ENCODE peak calls at places on chromosomes 4 and X, in eight cellular contexts. N is right lobe of liver; U is hepatocyte; V is activated B cell treated with CpG ODN at 0.5 μM for 24 hours; S is breast epithelium; W is coronary artery; F is CD8-positive, alpha-beta T cell; X is HFFc6. D is an unnamed sample.

GRCh38 chr4:68361146-68361589 is 11.3 kb upstream of the YTHDC1 start:
- DNase-seq in S (no peak), W (no peak), X (peak), V (no peak), U (peak), F (no peak), N (no peak), D (no peak)

GRCh38 chr4:76896731-76897521 is 1.0 kb downstream of the SOWAHB start:
- DNase-seq in F (peak), X (no peak), N (peak), U (peak), S (peak), V (peak), W (no peak), D (no peak)

GRCh38 chr4:85741421-85741820 is 266.5 kb downstream of the ARHGAP24 start:
- DNase-seq in X (no peak), W (no peak), F (no peak), V (no peak), N (no peak), S (no peak), U (no peak), D (no peak)

GRCh38 chr4:97457253-97457652 is 686.0 kb downstream of the STPG2 start:
- DNase-seq in N (no peak), X (no peak), W (no peak), V (no peak), S (no peak), U (no peak), F (no peak), D (no peak)

GRCh38 chr4:148200960-148201359 is 241.3 kb downstream of the NR3C2 start:
- DNase-seq in W (no peak), F (no peak), N (no peak), X (no peak), V (no peak), U (no peak), S (no peak), D (no peak)

GRCh38 chrX:78527263-78527662 is 131.9 kb downstream of the RTL3 start:
- DNase-seq in S (no peak), N (no peak), F (no peak), V (no peak), X (peak), U (no peak), W (no peak), D (no peak)

GRCh38 chr4:184769285-184769825 is 35.5 kb upstream of the CENPU start:
- DNase-seq in U (no peak), W (no peak), S (no peak), F (no peak), X (no peak), V (no peak), N (no peak), D (no peak)

GRCh38 chrX:136202889-136203288 is 48.3 kb downstream of the MAP7D3 start:
- DNase-seq in U (no peak), V (no peak), S (no peak), X (peak), W (no peak), F (no peak), N (no peak), D (no peak)

GRCh38 chr4:53015681-53016080 is 153.6 kb downstream of the RASL11B start:
- DNase-seq in N (no peak), F (no peak), V (no peak), S (no peak), W (no peak), U (peak), X (peak), D (no peak)

GRCh38 chrX:9378980-9379696 is 85.7 kb upstream of the TBL1X start:
- DNase-seq in S (no peak), U (no peak), W (no peak), X (peak), N (no peak), F (no peak), V (no peak), D (no peak)

GRCh38 chr4:57193996-57194675 is 84.0 kb upstream of the IGFBP7 start:
- DNase-seq in X (no peak), F (no peak), U (no peak), S (no peak), N (no peak), W (no peak), V (no peak), D (no peak)

GRCh38 chrX:100356497-100356896 is 53.6 kb downstream of the PCDH19 start:
- DNase-seq in X (no peak), V (no peak), N (no peak), W (no peak), F (no peak), U (no peak), S (no peak), D (no peak)

GRCh38 chr4:80831383-80832361 is 198.8 kb upstream of the BMP3 start:
- DNase-seq in F (no peak), N (no peak), X (peak), W (no peak), S (no peak), V (no peak), U (no peak), D (no peak)

GRCh38 chrX:39592776-39593175 is 505.0 kb downstream of the BCOR start:
- DNase-seq in X (no peak), V (no peak), W (no peak), S (no peak), U (no peak), F (no peak), N (no peak), D (no peak)

GRCh38 chrX:45497290-45497689 is 296.6 kb upstream of the DIPK2B start:
- DNase-seq in X (peak), U (no peak), V (no peak), S (no peak), W (no peak), N (no peak), F (no peak), D (no peak)

GRCh38 chrX:54178100-54178940 is 4.7 kb downstream of the FAM120C start:
- DNase-seq in X (peak), V (no peak), U (no peak), W (no peak), F (no peak), S (no peak), N (no peak), D (no peak)

GRCh38 chr4:124025423-124025822 is 628.8 kb downstream of the SPRY1 start:
- DNase-seq in X (no peak), S (no peak), U (no peak), V (no peak), W (no peak), N (no peak), F (no peak), D (no peak)

GRCh38 chr4:32778025-32778424 is 2057.9 kb downstream of the PCDH7 start:
- DNase-seq in N (no peak), X (no peak), V (no peak), U (no peak), S (no peak), W (no peak), F (no peak), D (no peak)

GRCh38 chr4:32776435-32777203 is 2056.4 kb downstream of the PCDH7 start:
- DNase-seq in N (no peak), S (no peak), F (no peak), U (no peak), W (no peak), X (no peak), V (no peak), D (no peak)

GRCh38 chr4:32778938-32779337 is 2058.8 kb downstream of the PCDH7 start:
- DNase-seq in X (no peak), W (no peak), S (no peak), V (no peak), N (no peak), U (no peak), F (no peak), D (no peak)

DNA sequence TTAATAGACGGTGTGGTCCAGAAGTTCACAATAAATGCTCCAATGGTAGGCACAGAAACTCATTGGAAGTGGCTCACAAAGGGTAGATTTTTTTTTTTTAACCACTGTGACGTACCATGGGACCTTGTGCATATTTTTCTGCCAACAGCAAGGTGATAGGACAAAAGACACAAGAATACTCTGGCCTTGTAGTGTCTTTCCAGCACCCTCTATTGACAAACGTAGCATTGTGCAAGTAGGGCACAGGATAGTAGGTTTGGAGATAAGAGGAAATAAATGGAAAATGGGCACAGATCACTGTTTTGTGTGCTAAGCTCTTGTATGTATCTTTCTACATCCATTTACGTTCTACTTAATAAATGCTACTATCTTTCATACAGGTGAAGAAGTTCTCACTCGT is 2054.9 kb downstream of the PCDH7 start:
- DNase-seq in N (no peak), V (no peak), X (no peak), W (no peak), U (peak), F (no peak), S (no peak), D (no peak)
- TF ChIP-seq CTCF in N (peak), V (no peak), X (no peak), W (no peak), U (peak), F (no peak), S (no peak), D (peak)

GRCh38 chrX:83008415-83008814 is 499.7 kb upstream of the POU3F4 start:
- DNase-seq in F (no peak), V (no peak), X (no peak), U (peak), S (no peak), W (no peak), N (no peak), D (no peak)
- TF ChIP-seq CTCF in F (peak), V (no peak), X (peak), U (peak), S (no peak), W (no peak), N (peak), D (no peak)

GRCh38 chr4:186032259-186032658 is 36.7 kb upstream of the TLR3 start:
- DNase-seq in N (no peak), U (peak), V (no peak), W (no peak), X (no peak), S (no peak), F (no peak), D (no peak)
- TF ChIP-seq CTCF in N (peak), U (peak), V (no peak), W (no peak), X (peak), S (no peak), F (no peak), D (no peak)

GRCh38 chrX:134144231-134144630 is 92.8 kb upstream of the CCDC160 start:
- DNase-seq in V (no peak), N (no peak), S (no peak), X (no peak), W (no peak), U (no peak), F (no peak), D (no peak)
- TF ChIP-seq CTCF in V (no peak), N (peak), S (no peak), X (peak), W (no peak), U (peak), F (no peak), D (no peak)

DNA sequence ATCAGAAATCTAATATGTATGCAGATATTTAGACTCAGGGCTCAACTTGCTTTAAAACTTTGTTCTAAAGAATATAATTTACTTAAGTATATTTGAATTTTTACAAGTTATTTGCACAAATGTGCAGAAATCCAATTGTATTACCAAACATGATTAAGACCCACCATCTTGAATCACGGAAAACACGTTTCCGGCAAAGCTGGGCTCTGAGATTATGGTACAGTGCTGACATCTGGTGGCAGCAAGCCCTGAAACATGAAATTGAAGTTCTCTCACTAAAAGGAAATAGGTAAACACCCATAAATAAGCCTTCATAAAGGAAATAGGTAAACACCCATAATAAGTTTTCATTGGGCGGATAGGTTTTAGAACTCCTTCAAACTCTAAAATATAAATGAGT is 98.3 kb upstream of the MAOA start:
- DNase-seq in V (peak), W (no peak), F (peak), N (peak), U (peak), X (peak), S (peak), D (peak)
- TF ChIP-seq CTCF in V (no peak), W (peak), F (peak), N (peak), U (peak), X (peak), S (peak), D (peak)

GRCh38 chrX:139862208-139862607 is 70.6 kb downstream of the ATP11C start:
- DNase-seq in X (no peak), V (no peak), U (no peak), F (no peak), S (no peak), W (no peak), N (no peak), D (no peak)
- TF ChIP-seq CTCF in X (peak), V (no peak), U (no peak), F (no peak), S (no peak), W (no peak), N (peak), D (no peak)

GRCh38 chr4:42280327-42281095 is 116.8 kb upstream of the SHISA3 start:
- DNase-seq in N (no peak), S (no peak), V (no peak), W (no peak), X (no peak), U (peak), F (no peak), D (no peak)
- TF ChIP-seq CTCF in N (peak), S (no peak), V (no peak), W (no peak), X (peak), U (peak), F (peak), D (peak)

DNA sequence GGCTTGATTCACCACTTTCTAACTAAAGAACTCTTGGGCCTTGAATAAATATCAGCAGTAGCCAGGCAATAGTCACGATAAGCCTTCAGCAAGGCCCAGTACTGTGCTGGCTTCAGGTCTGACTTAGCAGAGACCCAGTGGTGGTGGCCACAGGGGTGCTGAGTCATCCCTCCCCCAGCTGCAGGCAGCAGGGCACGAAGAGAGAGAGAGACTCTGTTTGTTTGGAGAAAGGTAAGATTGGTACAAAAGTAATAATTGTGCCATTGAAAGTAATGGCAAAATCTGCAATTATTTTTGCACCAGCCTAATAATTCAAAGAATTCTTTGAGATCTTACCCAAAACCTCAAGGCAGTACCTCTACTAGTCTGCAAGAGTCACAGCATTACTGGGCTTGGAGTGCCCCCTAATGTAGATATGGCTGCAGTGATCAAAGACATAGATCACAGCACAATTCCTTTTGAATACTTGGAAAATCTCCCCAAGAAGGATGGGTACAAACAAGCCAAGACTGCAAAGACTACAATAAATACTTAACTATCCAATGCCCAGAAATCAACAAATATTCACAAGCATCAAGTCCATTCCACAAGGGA is 159.5 kb upstream of the USP38 start:
- DNase-seq in F (no peak), V (no peak), W (no peak), U (no peak), S (no peak), N (no peak), X (peak), D (no peak)
- TF ChIP-seq CTCF in F (no peak), V (no peak), W (no peak), U (peak), S (no peak), N (no peak), X (peak), D (no peak)

D was measured in dorsolateral prefrontal cortex.